ENCODE peak calls at places on chromosomes 13 and 19, in six cellular contexts. One of them, this sample, is unnamed.

GRCh38 chr13:113995051-113995601 is 21.2 kb upstream of the C13orf46 start:
- DNase-seq in gastrocnemius medialis: no peak
- DNase-seq in transverse colon: no peak
- DNase-seq in K562: no peak
- DNase-seq in heart left ventricle: peak
- DNase-seq in lower leg skin: no peak
- DNase-seq in this sample: peak

GRCh38 chr13:114029866-114030625 is 56.2 kb upstream of the C13orf46 start:
- DNase-seq in gastrocnemius medialis: no peak
- DNase-seq in transverse colon: no peak
- DNase-seq in K562: no peak
- DNase-seq in heart left ventricle: peak
- DNase-seq in lower leg skin: no peak
- DNase-seq in this sample: no peak

GRCh38 chr19:21269813-21270212 is 59.4 kb downstream of the ZNF708 start:
- DNase-seq in gastrocnemius medialis: no peak
- DNase-seq in transverse colon: no peak
- DNase-seq in K562: no peak
- DNase-seq in heart left ventricle: no peak
- DNase-seq in lower leg skin: no peak
- DNase-seq in this sample: no peak

GRCh38 chr19:799076-799881 is 2.0 kb downstream of the PTBP1 start:
- DNase-seq in gastrocnemius medialis: no peak
- DNase-seq in transverse colon: peak
- DNase-seq in K562: peak
- DNase-seq in heart left ventricle: no peak
- DNase-seq in lower leg skin: no peak
- DNase-seq in this sample: peak

GRCh38 chr19:53909471-53910169 is 542 bp downstream of the CACNG7 start:
- DNase-seq in gastrocnemius medialis: no peak
- DNase-seq in transverse colon: no peak
- DNase-seq in K562: no peak
- DNase-seq in heart left ventricle: no peak
- DNase-seq in lower leg skin: no peak
- DNase-seq in this sample: no peak

GRCh38 chr19:40799558-40800338 is 757 bp downstream of the EGLN2 start:
- DNase-seq in gastrocnemius medialis: peak
- DNase-seq in transverse colon: no peak
- DNase-seq in K562: no peak
- DNase-seq in heart left ventricle: peak
- DNase-seq in lower leg skin: no peak
- DNase-seq in this sample: peak

GRCh38 chr13:39385154-39385553 is 217.8 kb downstream of the LHFPL6 start:
- DNase-seq in gastrocnemius medialis: no peak
- DNase-seq in transverse colon: no peak
- DNase-seq in K562: no peak
- DNase-seq in heart left ventricle: no peak
- DNase-seq in lower leg skin: no peak
- DNase-seq in this sample: no peak

GRCh38 chr13:99320693-99321481 is 13.7 kb upstream of the GPR183 start:
- DNase-seq in gastrocnemius medialis: no peak
- DNase-seq in transverse colon: no peak
- DNase-seq in K562: no peak
- DNase-seq in heart left ventricle: no peak
- DNase-seq in lower leg skin: no peak
- DNase-seq in this sample: no peak

GRCh38 chr13:59906413-59907027 is 257.2 kb downstream of the DIAPH3 start:
- DNase-seq in gastrocnemius medialis: no peak
- DNase-seq in transverse colon: no peak
- DNase-seq in K562: no peak
- DNase-seq in heart left ventricle: no peak
- DNase-seq in lower leg skin: no peak
- DNase-seq in this sample: no peak

GRCh38 chr13:57633141-57633949 is 1.8 kb downstream of the PCDH17 start:
- DNase-seq in gastrocnemius medialis: no peak
- DNase-seq in transverse colon: peak
- DNase-seq in K562: no peak
- DNase-seq in heart left ventricle: peak
- DNase-seq in lower leg skin: no peak
- DNase-seq in this sample: peak

GRCh38 chr19:38543807-38544568 is 73.8 kb downstream of the MAP4K1 start:
- DNase-seq in gastrocnemius medialis: peak
- DNase-seq in transverse colon: peak
- DNase-seq in K562: peak
- DNase-seq in heart left ventricle: peak
- DNase-seq in lower leg skin: peak
- DNase-seq in this sample: peak

GRCh38 chr19:33306853-33307792 is 4.8 kb upstream of the CEBPA start:
- DNase-seq in gastrocnemius medialis: peak
- DNase-seq in transverse colon: peak
- DNase-seq in K562: no peak
- DNase-seq in heart left ventricle: no peak
- DNase-seq in lower leg skin: no peak
- DNase-seq in this sample: peak

GRCh38 chr19:56661248-56661647 is 10.3 kb downstream of the ZNF835 start:
- DNase-seq in gastrocnemius medialis: no peak
- DNase-seq in transverse colon: no peak
- DNase-seq in K562: no peak
- DNase-seq in heart left ventricle: no peak
- DNase-seq in lower leg skin: no peak
- DNase-seq in this sample: no peak

GRCh38 chr19:56664511-56664910 is 7.0 kb downstream of the ZNF835 start:
- DNase-seq in gastrocnemius medialis: no peak
- DNase-seq in transverse colon: no peak
- DNase-seq in K562: no peak
- DNase-seq in heart left ventricle: no peak
- DNase-seq in lower leg skin: no peak
- DNase-seq in this sample: no peak

GRCh38 chr19:56663931-56664500 is 7.5 kb downstream of the ZNF835 start:
- DNase-seq in gastrocnemius medialis: no peak
- DNase-seq in transverse colon: no peak
- DNase-seq in K562: no peak
- DNase-seq in heart left ventricle: no peak
- DNase-seq in lower leg skin: no peak
- DNase-seq in this sample: no peak

DNA sequence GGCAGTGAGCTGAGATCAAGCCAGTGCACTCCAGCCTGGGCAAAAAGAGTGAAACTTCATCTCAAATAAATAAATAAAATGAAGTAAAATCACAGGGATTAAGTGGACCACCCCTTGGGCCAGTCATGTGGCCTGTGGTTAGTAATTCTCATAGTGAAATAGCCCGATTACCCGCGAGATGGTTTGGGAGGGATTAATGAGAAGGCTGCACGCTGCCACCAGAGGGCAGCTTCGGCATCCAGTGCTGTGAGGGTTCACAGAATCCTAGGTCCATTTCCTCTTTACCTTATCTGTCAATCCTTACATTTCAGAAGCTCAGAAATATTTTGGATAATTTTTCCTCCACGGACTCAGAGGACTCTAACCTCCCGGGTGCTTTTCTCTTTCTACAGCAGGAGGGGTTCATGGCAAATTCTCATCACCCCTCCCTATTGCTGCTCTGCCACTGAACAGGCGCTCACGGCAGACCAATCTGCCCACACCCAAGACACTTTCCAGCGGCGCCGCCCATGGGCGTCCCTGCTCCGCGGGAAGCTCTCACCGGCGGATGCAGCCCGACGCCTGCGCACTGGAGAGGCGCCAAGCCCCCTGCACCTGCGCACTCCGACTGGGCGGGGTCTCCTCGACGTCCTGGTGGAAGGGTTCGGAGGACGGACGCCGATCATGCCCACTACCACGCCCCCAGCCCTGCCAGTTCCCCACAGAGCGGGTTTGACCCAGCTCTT is 11.0 kb downstream of the ZNF835 start:
- DNase-seq in gastrocnemius medialis: no peak
- DNase-seq in transverse colon: no peak
- DNase-seq in K562: peak
- DNase-seq in heart left ventricle: peak
- DNase-seq in lower leg skin: no peak
- DNase-seq in this sample: peak
- TF ChIP-seq POLR2A in gastrocnemius medialis: no peak
- TF ChIP-seq POLR2A in transverse colon: no peak
- TF ChIP-seq POLR2A in K562: no peak
- TF ChIP-seq POLR2A in heart left ventricle: no peak
- TF ChIP-seq POLR2A in lower leg skin: no peak
- TF ChIP-seq POLR2A in this sample: no peak

DNA sequence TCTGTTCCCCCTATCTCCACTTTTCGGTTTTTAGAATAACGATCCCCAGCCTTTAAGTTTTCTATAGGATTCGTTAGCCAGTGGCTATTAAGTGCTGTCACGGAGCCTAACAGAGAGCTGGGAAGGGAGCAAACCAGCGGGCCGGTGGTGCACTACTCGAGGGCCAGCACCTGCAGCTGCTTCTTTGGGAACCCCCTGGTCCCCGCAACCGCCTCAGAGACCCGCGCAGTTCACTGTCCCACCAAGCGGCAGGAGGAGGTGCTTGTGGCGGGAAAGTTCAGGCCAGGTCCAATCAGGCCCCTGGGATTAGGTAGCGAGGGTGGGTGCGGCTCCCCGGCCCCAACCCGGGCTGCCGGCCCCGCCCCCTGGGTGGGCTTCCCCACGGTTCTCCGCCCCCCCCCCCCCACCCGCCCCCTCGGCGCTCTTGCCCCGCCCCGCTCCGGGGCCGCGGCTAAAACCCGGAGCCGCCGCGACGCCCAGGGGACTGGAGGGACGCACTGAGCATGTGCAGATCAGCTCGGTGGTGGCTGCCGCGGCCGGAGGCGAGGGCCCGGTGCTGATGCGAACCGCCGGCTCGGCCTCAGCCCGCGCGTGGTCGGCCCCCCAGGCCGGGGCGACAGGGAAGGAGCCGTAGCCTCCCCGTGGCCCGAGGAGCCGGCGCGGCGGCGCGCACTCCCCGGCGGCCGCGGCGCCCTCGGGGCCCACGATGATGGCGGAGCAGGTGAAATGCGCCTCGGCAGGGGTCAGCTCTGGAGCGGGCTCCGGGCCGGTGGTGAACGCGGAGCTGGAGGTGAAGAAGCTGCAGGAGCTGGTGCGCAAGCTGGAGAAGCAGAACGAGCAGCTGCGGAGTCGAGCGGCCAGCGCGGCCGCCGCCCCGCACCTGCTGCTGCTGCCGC is at the start of gene SLAIN1:
- DNase-seq in gastrocnemius medialis: peak
- DNase-seq in transverse colon: peak
- DNase-seq in K562: peak
- DNase-seq in heart left ventricle: peak
- DNase-seq in lower leg skin: peak
- DNase-seq in this sample: peak
- TF ChIP-seq POLR2A in gastrocnemius medialis: peak
- TF ChIP-seq POLR2A in transverse colon: no peak
- TF ChIP-seq POLR2A in K562: no peak
- TF ChIP-seq POLR2A in heart left ventricle: no peak
- TF ChIP-seq POLR2A in lower leg skin: no peak
- TF ChIP-seq POLR2A in this sample: no peak

GRCh38 chr19:42089772-42090171 is 13.8 kb downstream of the ZNF574 start:
- DNase-seq in gastrocnemius medialis: no peak
- DNase-seq in transverse colon: no peak
- DNase-seq in K562: no peak
- DNase-seq in heart left ventricle: no peak
- DNase-seq in lower leg skin: no peak
- DNase-seq in this sample: no peak

GRCh38 chr19:42089191-42089750 is 13.3 kb downstream of the ZNF574 start:
- DNase-seq in gastrocnemius medialis: no peak
- DNase-seq in transverse colon: no peak
- DNase-seq in K562: no peak
- DNase-seq in heart left ventricle: no peak
- DNase-seq in lower leg skin: no peak
- DNase-seq in this sample: no peak

GRCh38 chr19:42090687-42091086 is 14.7 kb downstream of the ZNF574 start:
- DNase-seq in gastrocnemius medialis: no peak
- DNase-seq in transverse colon: peak
- DNase-seq in K562: no peak
- DNase-seq in heart left ventricle: no peak
- DNase-seq in lower leg skin: no peak
- DNase-seq in this sample: no peak

GRCh38 chr19:42086770-42087550 is 11.0 kb downstream of the ZNF574 start:
- DNase-seq in gastrocnemius medialis: no peak
- DNase-seq in transverse colon: no peak
- DNase-seq in K562: peak
- DNase-seq in heart left ventricle: no peak
- DNase-seq in lower leg skin: no peak
- DNase-seq in this sample: no peak

DNA sequence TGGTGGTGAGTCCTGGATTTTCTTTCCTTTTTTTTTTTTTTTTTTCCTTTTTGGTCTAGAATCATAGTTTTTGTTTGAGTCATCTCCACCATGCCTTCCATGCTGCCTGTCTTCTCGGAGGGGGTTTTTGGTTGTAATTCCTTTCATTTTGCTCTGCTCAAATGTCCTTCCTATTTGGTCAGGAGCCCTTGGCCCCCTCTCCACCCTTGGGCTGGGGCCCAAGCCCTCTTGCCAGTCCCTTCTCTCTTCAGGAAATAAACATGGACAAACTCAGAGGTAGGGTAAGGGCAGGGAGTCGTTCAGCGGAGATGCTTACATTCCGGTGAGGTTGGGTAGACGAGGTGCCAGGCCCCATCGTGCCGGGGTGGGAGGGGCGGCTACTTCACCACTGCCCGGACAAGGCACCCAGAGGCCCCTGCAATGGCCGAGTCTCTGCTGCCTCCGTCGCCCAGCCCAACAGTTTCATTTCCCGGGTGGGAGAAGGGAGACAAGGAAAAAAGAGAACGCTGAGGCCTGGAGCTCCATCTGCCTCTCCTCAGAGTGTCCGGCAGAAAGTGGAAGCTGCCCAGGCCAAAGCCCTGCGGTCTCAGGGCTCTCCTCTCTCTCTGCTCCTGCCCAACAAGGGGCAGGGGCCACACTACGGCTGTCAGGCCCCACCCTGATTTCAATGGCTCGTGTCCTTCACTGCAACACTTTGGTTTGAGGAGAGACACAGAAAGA is 12.7 kb downstream of the ZNF574 start:
- DNase-seq in gastrocnemius medialis: no peak
- DNase-seq in transverse colon: no peak
- DNase-seq in K562: no peak
- DNase-seq in heart left ventricle: no peak
- DNase-seq in lower leg skin: no peak
- DNase-seq in this sample: no peak
- TF ChIP-seq POLR2A in gastrocnemius medialis: no peak
- TF ChIP-seq POLR2A in transverse colon: no peak
- TF ChIP-seq POLR2A in K562: no peak
- TF ChIP-seq POLR2A in heart left ventricle: no peak
- TF ChIP-seq POLR2A in lower leg skin: no peak
- TF ChIP-seq POLR2A in this sample: no peak

GRCh38 chr13:85619321-85619720 is 179.9 kb downstream of the SLITRK6 start:
- DNase-seq in gastrocnemius medialis: no peak
- DNase-seq in transverse colon: no peak
- DNase-seq in K562: no peak
- DNase-seq in heart left ventricle: no peak
- DNase-seq in lower leg skin: no peak
- DNase-seq in this sample: no peak

GRCh38 chr13:85616275-85616674 is 182.9 kb downstream of the SLITRK6 start:
- DNase-seq in gastrocnemius medialis: no peak
- DNase-seq in transverse colon: no peak
- DNase-seq in K562: no peak
- DNase-seq in heart left ventricle: no peak
- DNase-seq in lower leg skin: no peak
- DNase-seq in this sample: no peak

DNA sequence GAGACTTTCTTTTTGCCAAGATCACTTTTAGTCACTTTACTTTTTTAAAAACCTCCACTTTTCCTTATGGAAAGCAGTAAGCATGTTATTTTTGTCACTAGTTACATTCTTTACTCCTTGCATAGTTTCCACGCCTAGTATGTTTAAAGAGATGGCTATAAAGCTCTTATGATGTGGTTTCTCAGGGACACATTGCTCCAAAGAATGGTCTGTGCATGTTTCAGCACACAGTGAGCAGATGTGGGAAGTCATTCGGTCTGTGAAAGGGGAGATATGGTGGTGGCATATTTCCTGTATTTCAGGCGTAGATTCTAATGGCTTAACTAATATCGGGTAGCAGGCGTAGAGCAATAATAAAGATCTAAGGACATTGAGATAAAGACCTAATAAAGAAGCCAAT is 180.7 kb downstream of the SLITRK6 start:
- DNase-seq in gastrocnemius medialis: no peak
- DNase-seq in transverse colon: no peak
- DNase-seq in K562: no peak
- DNase-seq in heart left ventricle: no peak
- DNase-seq in lower leg skin: no peak
- DNase-seq in this sample: no peak
- TF ChIP-seq POLR2A in gastrocnemius medialis: no peak
- TF ChIP-seq POLR2A in transverse colon: no peak
- TF ChIP-seq POLR2A in K562: no peak
- TF ChIP-seq POLR2A in heart left ventricle: no peak
- TF ChIP-seq POLR2A in lower leg skin: no peak
- TF ChIP-seq POLR2A in this sample: no peak